ENCODE peak calls at places on chromosomes 2 and 18, in ten cellular contexts. K is colonic mucosa, L is pancreas, W is heart left ventricle, N is IMR-90, X is adrenal gland, Q is left lung, P is hepatocyte, E is heart right ventricle, B is breast epithelium. O is an unnamed sample. For H3K4me1, the result is how much of the 10 kb centered on the place peaks cover.

GRCh38 chr18:12637393-12637792 is 20.5 kb downstream of the SPIRE1 start:
- DNase-seq in X (no peak), P (no peak), B (no peak), N (peak), L (no peak), E (no peak), Q (no peak), K (no peak), W (no peak), O (no peak)

GRCh38 chr2:1497122-1497611 is 83.9 kb downstream of the TPO start:
- DNase-seq in W (peak), B (peak), Q (peak), E (no peak), N (no peak), X (no peak), L (peak), P (no peak), K (no peak), O (peak)

GRCh38 chr2:207955456-207955855 is 69.9 kb downstream of the PLEKHM3 start:
- DNase-seq in B (no peak), P (no peak), L (no peak), X (no peak), N (no peak), Q (no peak), W (no peak), E (no peak), K (no peak), O (no peak)

GRCh38 chr2:223797811-223798721 is 39.3 kb downstream of the AP1S3 start:
- DNase-seq in N (peak), Q (no peak), E (no peak), K (no peak), L (no peak), W (no peak), P (peak), X (no peak), B (no peak), O (no peak)

GRCh38 chr2:161165811-161166210 is 5.6 kb downstream of the TANK start:
- DNase-seq in N (peak), W (no peak), E (no peak), X (no peak), L (no peak), Q (no peak), P (no peak), B (no peak), K (no peak), O (no peak)

GRCh38 chr2:19802088-19802806 is 99.5 kb downstream of the TTC32 start:
- DNase-seq in P (no peak), E (no peak), X (no peak), K (no peak), W (no peak), L (peak), Q (no peak), N (peak), B (no peak), O (no peak)

GRCh38 chr2:39469807-39470206 is 32.7 kb upstream of the MAP4K3 start:
- DNase-seq in Q (no peak), K (peak), L (peak), N (peak), X (peak), B (no peak), E (no peak), W (no peak), P (peak), O (no peak)

GRCh38 chr2:200588076-200588678 is 2.4 kb downstream of the AOX1 start:
- DNase-seq in P (no peak), Q (no peak), E (no peak), K (no peak), N (no peak), W (no peak), B (no peak), X (no peak), L (peak), O (no peak)

GRCh38 chr18:31247574-31248199 is 70.3 kb upstream of the DSG1 start:
- DNase-seq in B (no peak), Q (no peak), E (no peak), L (no peak), W (no peak), X (no peak), N (peak), K (no peak), P (no peak), O (no peak)

GRCh38 chr18:22106536-22107292 is 62.7 kb upstream of the GATA6 start:
- DNase-seq in Q (no peak), L (peak), W (no peak), P (peak), B (no peak), E (no peak), N (peak), X (peak), K (no peak), O (no peak)

GRCh38 chr2:69013123-69013836 is at the start of gene ANTXR1:
- DNase-seq in N (peak), E (peak), P (peak), K (peak), W (peak), B (no peak), X (peak), Q (peak), L (no peak), O (peak)
- H3K27ac ChIP-seq in N (peak), E (peak), P (peak), K (peak), W (peak), B (peak), X (peak), Q (peak), L (no peak), O (peak)

GRCh38 chr18:9965711-9966624 is 52.2 kb downstream of the VAPA start:
- DNase-seq in E (no peak), L (no peak), P (no peak), K (no peak), W (no peak), B (no peak), Q (no peak), N (peak), X (no peak), O (no peak)
- H3K4me1 ChIP-seq in E (under half), L (under half), P (under half), K (under half), W (under half), B (under half), Q (under half), N (under half), X (under half), O (under half)

GRCh38 chr2:126748929-126749518 is 93.1 kb downstream of the GYPC start:
- DNase-seq in W (no peak), N (no peak), P (no peak), B (no peak), X (no peak), L (no peak), Q (no peak), K (no peak), E (no peak), O (no peak)
- H3K27ac ChIP-seq in W (no peak), N (no peak), P (no peak), B (no peak), X (no peak), L (no peak), Q (no peak), K (no peak), E (no peak), O (no peak)

GRCh38 chr2:60472663-60473289 is 80.7 kb downstream of the BCL11A start:
- DNase-seq in K (peak), L (no peak), N (no peak), P (no peak), E (no peak), X (no peak), Q (no peak), W (no peak), B (no peak), O (no peak)
- H3K4me1 ChIP-seq in K (under half), L (under half), N (under half), P (under half), E (under half), X (under half), Q (under half), W (under half), B (under half), O (under half)

O was measured in upper lobe of right lung.